ENCODE peak calls at places on chromosomes 2 and 18, in seven cellular contexts. One of them, this sample, is unnamed.

GRCh38 chr2:7097353-7097895 is 180.2 kb downstream of the RNF144A start:
- DNase-seq in NB4: peak; percentile 73
- DNase-seq in GM23248: peak; percentile 75
- DNase-seq in Jurkat, Clone E6-1: peak; percentile 49
- DNase-seq in adipocyte: peak; percentile 87
- DNase-seq in adrenal gland: peak; percentile 79
- DNase-seq in fibroblast of pulmonary artery: peak; percentile 69
- DNase-seq in this sample: peak; percentile 59

GRCh38 chr2:48568551-48568950 is 38.6 kb downstream of the STON1 start:
- DNase-seq in NB4: no peak
- DNase-seq in adrenal gland: no peak
- DNase-seq in Jurkat, Clone E6-1: no peak
- DNase-seq in GM23248: peak; percentile 49
- DNase-seq in adipocyte: no peak
- DNase-seq in fibroblast of pulmonary artery: peak; percentile 88
- DNase-seq in this sample: peak; percentile 25

GRCh38 chr2:33441235-33441810 is 35.1 kb upstream of the RASGRP3 start:
- DNase-seq in adipocyte: peak; percentile 88
- DNase-seq in Jurkat, Clone E6-1: peak; percentile 28
- DNase-seq in fibroblast of pulmonary artery: peak; percentile 84
- DNase-seq in GM23248: peak; percentile 84
- DNase-seq in adrenal gland: peak; percentile 40
- DNase-seq in NB4: peak; percentile 75
- DNase-seq in this sample: peak; percentile 83

GRCh38 chr2:112108238-112108832 is 29.9 kb upstream of the FBLN7 start:
- DNase-seq in NB4: no peak
- DNase-seq in GM23248: no peak
- DNase-seq in Jurkat, Clone E6-1: no peak
- DNase-seq in adipocyte: no peak
- DNase-seq in fibroblast of pulmonary artery: peak; percentile 22
- DNase-seq in adrenal gland: no peak
- DNase-seq in this sample: no peak

GRCh38 chr2:217990389-217990788 is 12.4 kb downstream of the TNS1 start:
- DNase-seq in NB4: no peak
- DNase-seq in GM23248: no peak
- DNase-seq in adrenal gland: no peak
- DNase-seq in fibroblast of pulmonary artery: no peak
- DNase-seq in adipocyte: no peak
- DNase-seq in Jurkat, Clone E6-1: no peak
- DNase-seq in this sample: no peak

GRCh38 chr2:41495050-41495449 is 552.8 kb upstream of the PKDCC start:
- DNase-seq in adrenal gland: no peak
- DNase-seq in fibroblast of pulmonary artery: no peak
- DNase-seq in Jurkat, Clone E6-1: no peak
- DNase-seq in GM23248: no peak
- DNase-seq in adipocyte: no peak
- DNase-seq in NB4: peak; percentile 27
- DNase-seq in this sample: peak; percentile 7

GRCh38 chr2:180655842-180656454 is 324.5 kb upstream of the UBE2E3 start:
- DNase-seq in fibroblast of pulmonary artery: no peak
- DNase-seq in adipocyte: no peak
- DNase-seq in Jurkat, Clone E6-1: no peak
- DNase-seq in GM23248: peak; percentile 13
- DNase-seq in NB4: no peak
- DNase-seq in adrenal gland: no peak
- DNase-seq in this sample: no peak

GRCh38 chr2:192126912-192127311 is 67.8 kb downstream of the TMEFF2 start:
- DNase-seq in Jurkat, Clone E6-1: no peak
- DNase-seq in GM23248: no peak
- DNase-seq in fibroblast of pulmonary artery: no peak
- DNase-seq in adipocyte: no peak
- DNase-seq in adrenal gland: no peak
- DNase-seq in NB4: no peak
- DNase-seq in this sample: no peak

GRCh38 chr2:45241061-45241561 is 231.9 kb upstream of the SIX2 start:
- DNase-seq in Jurkat, Clone E6-1: no peak
- DNase-seq in adipocyte: peak; percentile 24
- DNase-seq in GM23248: peak; percentile 58
- DNase-seq in adrenal gland: no peak
- DNase-seq in fibroblast of pulmonary artery: peak; percentile 75
- DNase-seq in NB4: no peak
- DNase-seq in this sample: peak; percentile 38

GRCh38 chr2:176562359-176563043 is 293.3 kb downstream of the MTX2 start:
- DNase-seq in NB4: no peak
- DNase-seq in Jurkat, Clone E6-1: no peak
- DNase-seq in adrenal gland: no peak
- DNase-seq in fibroblast of pulmonary artery: peak; percentile 78
- DNase-seq in adipocyte: no peak
- DNase-seq in GM23248: peak; percentile 91
- DNase-seq in this sample: peak; percentile 70

GRCh38 chr2:31318360-31319336 is 84.7 kb downstream of the EHD3 start:
- DNase-seq in adipocyte: peak; percentile 69
- DNase-seq in Jurkat, Clone E6-1: peak; percentile 80
- DNase-seq in fibroblast of pulmonary artery: peak; percentile 31
- DNase-seq in adrenal gland: no peak
- DNase-seq in GM23248: peak; percentile 88
- DNase-seq in NB4: peak; percentile 98
- DNase-seq in this sample: peak; percentile 74

GRCh38 chr2:190469770-190470169 is 61.6 kb downstream of the MFSD6 start:
- DNase-seq in adrenal gland: no peak
- DNase-seq in adipocyte: peak; percentile 20
- DNase-seq in Jurkat, Clone E6-1: no peak
- DNase-seq in NB4: no peak
- DNase-seq in fibroblast of pulmonary artery: peak; percentile 96
- DNase-seq in GM23248: peak; percentile 78
- DNase-seq in this sample: peak; percentile 63

GRCh38 chr2:200408428-200409311 is 101.2 kb downstream of the KCTD18 start:
- DNase-seq in adrenal gland: no peak
- DNase-seq in NB4: peak; percentile 52
- DNase-seq in fibroblast of pulmonary artery: peak; percentile 68
- DNase-seq in GM23248: peak; percentile 93
- DNase-seq in Jurkat, Clone E6-1: no peak
- DNase-seq in adipocyte: peak; percentile 76
- DNase-seq in this sample: peak; percentile 89

GRCh38 chr2:240916571-240917008 is 10.5 kb downstream of the CROCC2 start:
- DNase-seq in NB4: peak; percentile 84
- DNase-seq in Jurkat, Clone E6-1: no peak
- DNase-seq in fibroblast of pulmonary artery: peak; percentile 60
- DNase-seq in adrenal gland: no peak
- DNase-seq in GM23248: peak; percentile 97
- DNase-seq in adipocyte: peak; percentile 93
- DNase-seq in this sample: peak; percentile 91

GRCh38 chr2:47631840-47632398 is 151.0 kb upstream of the MSH6 start:
- DNase-seq in adipocyte: peak; percentile 77
- DNase-seq in NB4: no peak
- DNase-seq in GM23248: peak; percentile 95
- DNase-seq in Jurkat, Clone E6-1: no peak
- DNase-seq in adrenal gland: peak; percentile 65
- DNase-seq in fibroblast of pulmonary artery: peak; percentile 45
- DNase-seq in this sample: peak; percentile 68

GRCh38 chr2:120323807-120324399 is 22.0 kb upstream of the INHBB start:
- DNase-seq in NB4: no peak
- DNase-seq in adrenal gland: no peak
- DNase-seq in fibroblast of pulmonary artery: no peak
- DNase-seq in adipocyte: no peak
- DNase-seq in Jurkat, Clone E6-1: no peak
- DNase-seq in GM23248: no peak
- DNase-seq in this sample: no peak

GRCh38 chr2:240522406-240522805 is 35.4 kb downstream of the ANKMY1 start:
- DNase-seq in NB4: no peak
- DNase-seq in GM23248: no peak
- DNase-seq in Jurkat, Clone E6-1: no peak
- DNase-seq in adrenal gland: peak; percentile 8
- DNase-seq in adipocyte: no peak
- DNase-seq in fibroblast of pulmonary artery: no peak
- DNase-seq in this sample: no peak

GRCh38 chr2:237896941-237897340 is 37.5 kb downstream of the RAMP1 start:
- DNase-seq in Jurkat, Clone E6-1: no peak
- DNase-seq in fibroblast of pulmonary artery: no peak
- DNase-seq in adipocyte: no peak
- DNase-seq in adrenal gland: no peak
- DNase-seq in NB4: no peak
- DNase-seq in GM23248: no peak
- DNase-seq in this sample: no peak

GRCh38 chr2:180203972-180204371 is 196.9 kb upstream of the CWC22 start:
- DNase-seq in adrenal gland: no peak
- DNase-seq in adipocyte: peak; percentile 51
- DNase-seq in GM23248: peak; percentile 91
- DNase-seq in NB4: no peak
- DNase-seq in fibroblast of pulmonary artery: peak; percentile 87
- DNase-seq in Jurkat, Clone E6-1: no peak
- DNase-seq in this sample: peak; percentile 95

GRCh38 chr2:70901235-70902066 is 34.2 kb upstream of the ATP6V1B1 start:
- DNase-seq in NB4: peak; percentile 37
- DNase-seq in fibroblast of pulmonary artery: peak; percentile 48
- DNase-seq in adrenal gland: no peak
- DNase-seq in adipocyte: peak; percentile 44
- DNase-seq in GM23248: peak; percentile 62
- DNase-seq in Jurkat, Clone E6-1: no peak
- DNase-seq in this sample: peak; percentile 39

GRCh38 chr2:70903171-70903570 is 32.5 kb upstream of the ATP6V1B1 start:
- DNase-seq in NB4: no peak
- DNase-seq in Jurkat, Clone E6-1: no peak
- DNase-seq in adrenal gland: no peak
- DNase-seq in adipocyte: no peak
- DNase-seq in GM23248: no peak
- DNase-seq in fibroblast of pulmonary artery: no peak
- DNase-seq in this sample: no peak

GRCh38 chr2:70902579-70902978 is 33.1 kb upstream of the ATP6V1B1 start:
- DNase-seq in adrenal gland: no peak
- DNase-seq in GM23248: no peak
- DNase-seq in adipocyte: no peak
- DNase-seq in Jurkat, Clone E6-1: no peak
- DNase-seq in fibroblast of pulmonary artery: no peak
- DNase-seq in NB4: no peak
- DNase-seq in this sample: no peak

GRCh38 chr2:70903641-70904340 is 31.9 kb upstream of the ATP6V1B1 start:
- DNase-seq in adrenal gland: no peak
- DNase-seq in GM23248: no peak
- DNase-seq in fibroblast of pulmonary artery: no peak
- DNase-seq in NB4: no peak
- DNase-seq in Jurkat, Clone E6-1: no peak
- DNase-seq in adipocyte: no peak
- DNase-seq in this sample: no peak

DNA sequence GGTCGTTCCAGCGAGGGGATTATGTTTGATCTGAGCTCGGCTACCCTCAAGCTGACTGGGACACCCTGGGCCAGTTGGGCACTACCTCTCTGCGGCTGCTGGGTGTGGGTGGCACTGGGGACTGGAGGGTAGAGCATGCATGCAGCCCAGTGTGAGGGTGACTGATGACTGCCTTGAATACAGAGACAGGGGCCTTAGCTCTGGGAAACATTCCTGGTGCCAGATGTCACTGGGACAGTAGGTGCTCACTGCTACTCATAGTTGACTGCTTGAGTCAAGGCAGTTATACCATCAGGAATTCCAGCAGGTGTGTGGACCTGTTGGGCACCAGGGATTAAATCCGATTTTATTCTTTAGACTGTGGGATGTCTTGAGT is 33.6 kb upstream of the ATP6V1B1 start:
- DNase-seq in adipocyte: no peak
- DNase-seq in Jurkat, Clone E6-1: no peak
- DNase-seq in GM23248: no peak
- DNase-seq in fibroblast of pulmonary artery: no peak
- DNase-seq in adrenal gland: no peak
- DNase-seq in NB4: no peak
- DNase-seq in this sample: peak; percentile 7
- H3K4me3 ChIP-seq in adipocyte: peak overlapping the region; percentile 80
- H3K4me3 ChIP-seq in Jurkat, Clone E6-1: no peak overlapping the region
- H3K4me3 ChIP-seq in GM23248: no peak overlapping the region
- H3K4me3 ChIP-seq in fibroblast of pulmonary artery: peak overlapping the region; percentile 65
- H3K4me3 ChIP-seq in adrenal gland: no peak overlapping the region
- H3K4me3 ChIP-seq in NB4: no peak overlapping the region
- H3K4me3 ChIP-seq in this sample: peak overlapping the region; percentile 58

DNA sequence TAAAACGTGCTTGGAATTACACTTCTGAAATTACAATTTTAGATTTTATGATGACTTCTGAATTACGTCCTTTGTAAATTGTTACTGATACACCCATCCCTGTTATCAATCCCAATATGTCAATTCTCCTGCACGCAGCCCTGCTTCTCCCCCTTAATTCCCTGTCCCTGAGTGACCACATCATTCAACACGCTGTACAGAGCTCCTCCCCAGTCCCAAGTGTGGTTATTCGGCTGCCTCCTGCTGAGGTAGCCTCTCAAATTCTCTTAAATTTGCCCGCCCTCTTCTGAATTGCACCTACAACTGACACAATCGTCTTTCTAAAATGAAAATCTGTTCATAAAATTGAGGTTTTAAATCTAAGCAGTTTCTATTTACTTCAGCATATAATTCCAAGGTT is 10.1 kb downstream of the SERPINB8 start:
- DNase-seq in adipocyte: no peak
- DNase-seq in NB4: no peak
- DNase-seq in Jurkat, Clone E6-1: no peak
- DNase-seq in GM23248: peak; percentile 32
- DNase-seq in fibroblast of pulmonary artery: no peak
- DNase-seq in adrenal gland: no peak
- DNase-seq in this sample: no peak
- H3K4me3 ChIP-seq in adipocyte: peak overlapping the region; percentile 75
- H3K4me3 ChIP-seq in NB4: no peak overlapping the region
- H3K4me3 ChIP-seq in Jurkat, Clone E6-1: no peak overlapping the region
- H3K4me3 ChIP-seq in GM23248: peak overlapping the region; percentile 68
- H3K4me3 ChIP-seq in fibroblast of pulmonary artery: peak overlapping the region; percentile 34
- H3K4me3 ChIP-seq in adrenal gland: no peak overlapping the region
- H3K4me3 ChIP-seq in this sample: peak overlapping the region; percentile 16

GRCh38 chr2:100011272-100011711 is 131.1 kb downstream of the AFF3 start:
- DNase-seq in GM23248: peak; percentile 81
- DNase-seq in adipocyte: peak; percentile 88
- DNase-seq in NB4: no peak
- DNase-seq in Jurkat, Clone E6-1: no peak
- DNase-seq in adrenal gland: no peak
- DNase-seq in fibroblast of pulmonary artery: peak; percentile 52
- DNase-seq in this sample: peak; percentile 77
- H3K4me3 ChIP-seq in GM23248: peak overlapping the region; percentile 39
- H3K4me3 ChIP-seq in adipocyte: no peak overlapping the region
- H3K4me3 ChIP-seq in NB4: no peak overlapping the region
- H3K4me3 ChIP-seq in Jurkat, Clone E6-1: no peak overlapping the region
- H3K4me3 ChIP-seq in adrenal gland: no peak overlapping the region
- H3K4me3 ChIP-seq in fibroblast of pulmonary artery: no peak overlapping the region
- H3K4me3 ChIP-seq in this sample: no peak overlapping the region

DNA sequence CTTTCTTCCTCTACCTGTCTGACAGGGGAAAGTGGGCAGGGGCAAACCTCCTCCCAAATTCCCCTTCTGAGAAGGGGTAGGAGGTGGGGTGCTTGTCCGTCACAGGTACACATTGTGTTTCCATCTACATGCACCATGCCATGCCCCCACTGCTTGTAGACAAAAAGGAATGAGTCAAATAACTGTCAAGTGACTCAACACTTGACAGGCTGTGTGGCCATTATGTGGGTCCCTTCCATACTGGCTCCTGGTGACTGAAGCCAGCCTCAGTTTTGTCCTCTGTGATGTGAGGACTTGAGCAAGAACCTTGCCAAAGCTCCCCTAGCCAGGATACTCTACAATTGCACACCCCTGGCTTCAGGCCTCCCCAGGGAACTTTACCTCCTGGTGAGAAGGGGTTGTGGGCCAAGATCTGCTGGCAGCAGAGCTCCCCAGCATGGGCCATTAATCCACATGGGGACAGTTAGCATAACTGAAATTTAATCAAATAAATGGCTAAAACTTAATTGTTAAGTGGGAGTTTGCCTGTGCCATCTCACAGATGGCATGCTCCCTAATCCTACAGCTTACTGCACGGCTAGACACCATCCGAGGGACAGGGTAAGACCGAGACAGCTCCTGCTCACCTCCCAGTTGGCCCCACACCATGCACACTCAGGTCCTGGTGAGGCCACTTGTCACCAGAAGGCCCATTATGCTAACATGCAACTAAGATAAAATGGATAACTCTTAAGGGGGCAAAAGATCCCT is 140.2 kb downstream of the BCL11A start:
- DNase-seq in fibroblast of pulmonary artery: no peak
- DNase-seq in Jurkat, Clone E6-1: no peak
- DNase-seq in NB4: peak; percentile 88
- DNase-seq in adrenal gland: no peak
- DNase-seq in adipocyte: no peak
- DNase-seq in GM23248: no peak
- DNase-seq in this sample: no peak
- H3K4me3 ChIP-seq in fibroblast of pulmonary artery: no peak overlapping the region
- H3K4me3 ChIP-seq in Jurkat, Clone E6-1: no peak overlapping the region
- H3K4me3 ChIP-seq in NB4: no peak overlapping the region
- H3K4me3 ChIP-seq in adrenal gland: no peak overlapping the region
- H3K4me3 ChIP-seq in adipocyte: no peak overlapping the region
- H3K4me3 ChIP-seq in GM23248: no peak overlapping the region
- H3K4me3 ChIP-seq in this sample: no peak overlapping the region

This sample was measured in fibroblast of mammary gland.